ENCODE peak calls at places on chromosomes 16 and 17, in nine cellular contexts. Y is cardiac muscle cell, S is astrocyte of the spinal cord, D is AG04449, G is WERI-Rb-1, P is suprapubic skin, X is AG04450, K is tibial artery, F is transverse colon. N is an unnamed sample.

GRCh38 chr17:60640503-60640902 is 37.1 kb upstream of the BCAS3 start:
- DNase-seq in Y (peak; percentile 24), S (no peak), D (no peak), G (no peak), P (no peak), X (no peak), K (no peak), F (no peak), N (no peak)

GRCh38 chr16:85354623-85355514 is 242.6 kb upstream of the CIBAR2 start:
- DNase-seq in Y (peak; percentile 26), S (peak; percentile 92), D (peak; percentile 88), G (peak; percentile 93), P (no peak), X (peak; percentile 84), K (no peak), F (no peak), N (no peak)

GRCh38 chr16:58348986-58349385 is 43.3 kb upstream of the GINS3 start:
- DNase-seq in Y (no peak), S (no peak), D (no peak), G (peak; percentile 54), P (no peak), X (no peak), K (no peak), F (no peak), N (no peak)

GRCh38 chr16:81645303-81645702 is 133.8 kb upstream of the PLCG2 start:
- DNase-seq in Y (peak; percentile 83), S (peak; percentile 97), D (peak; percentile 79), G (no peak), P (no peak), X (peak; percentile 42), K (peak; percentile 29), F (peak; percentile 54), N (no peak)

GRCh38 chr16:64715624-64716023 is 406.2 kb downstream of the CDH11 start:
- DNase-seq in Y (no peak), S (no peak), D (no peak), G (no peak), P (no peak), X (no peak), K (no peak), F (no peak), N (no peak)

GRCh38 chr16:66267287-66268137 is 99.0 kb upstream of the CDH5 start:
- DNase-seq in Y (no peak), S (no peak), D (no peak), G (no peak), P (peak; percentile 75), X (no peak), K (no peak), F (no peak), N (no peak)

GRCh38 chr17:33291248-33292183 is 1.6 kb downstream of the ASIC2 start:
- DNase-seq in Y (peak; percentile 24), S (peak; percentile 24), D (no peak), G (peak; percentile 72), P (peak; percentile 80), X (no peak), K (no peak), F (peak; percentile 16), N (no peak)

GRCh38 chr17:44599298-44600175 is 42.3 kb downstream of the FZD2 start:
- DNase-seq in Y (peak; percentile 98), S (peak; percentile 98), D (peak; percentile 38), G (peak; percentile 84), P (no peak), X (peak; percentile 89), K (peak; percentile 80), F (peak; percentile 23), N (peak; percentile 60)

GRCh38 chr16:35174006-35174405 is 1714.6 kb downstream of the TP53TG3F start:
- DNase-seq in Y (no peak), S (no peak), D (no peak), G (no peak), P (no peak), X (no peak), K (no peak), F (no peak), N (no peak)

GRCh38 chr17:82598256-82599011 is 49.8 kb downstream of the WDR45B start:
- DNase-seq in Y (peak; percentile 31), S (peak; percentile 66), D (no peak), G (no peak), P (no peak), X (no peak), K (no peak), F (no peak), N (no peak)

GRCh38 chr17:4583796-4584124 is 569 bp upstream of the SMTNL2 start:
- DNase-seq in Y (peak; percentile 40), S (no peak), D (no peak), G (peak; percentile 88), P (no peak), X (no peak), K (no peak), F (no peak), N (no peak)

GRCh38 chr17:11996722-11997146 is 541 bp downstream of the ZNF18 start:
- DNase-seq in Y (peak; percentile 37), S (no peak), D (no peak), G (peak; percentile 46), P (peak; percentile 81), X (no peak), K (no peak), F (peak; percentile 55), N (no peak)

GRCh38 chr17:44928136-44928535 is 12.8 kb upstream of the GFAP start:
- DNase-seq in Y (no peak), S (no peak), D (no peak), G (no peak), P (no peak), X (no peak), K (no peak), F (peak; percentile 6), N (no peak)

GRCh38 chr17:77618173-77618572 is 340.3 kb upstream of the TNRC6C start:
- DNase-seq in Y (no peak), S (no peak), D (no peak), G (no peak), P (peak; percentile 59), X (no peak), K (no peak), F (no peak), N (no peak)

GRCh38 chr16:4519274-4520058 is 19.1 kb downstream of the CDIP1 start:
- DNase-seq in Y (no peak), S (no peak), D (no peak), G (peak; percentile 88), P (no peak), X (no peak), K (no peak), F (no peak), N (no peak)

GRCh38 chr16:87201052-87201451 is 116.1 kb downstream of the C16orf95 start:
- DNase-seq in Y (peak; percentile 99), S (peak; percentile 98), D (peak; percentile 93), G (no peak), P (no peak), X (peak; percentile 95), K (peak; percentile 80), F (peak; percentile 27), N (peak; percentile 14)

GRCh38 chr17:49051269-49051668 is 54.1 kb downstream of the IGF2BP1 start:
- DNase-seq in Y (no peak), S (no peak), D (no peak), G (peak; percentile 71), P (no peak), X (no peak), K (no peak), F (no peak), N (no peak)

DNA sequence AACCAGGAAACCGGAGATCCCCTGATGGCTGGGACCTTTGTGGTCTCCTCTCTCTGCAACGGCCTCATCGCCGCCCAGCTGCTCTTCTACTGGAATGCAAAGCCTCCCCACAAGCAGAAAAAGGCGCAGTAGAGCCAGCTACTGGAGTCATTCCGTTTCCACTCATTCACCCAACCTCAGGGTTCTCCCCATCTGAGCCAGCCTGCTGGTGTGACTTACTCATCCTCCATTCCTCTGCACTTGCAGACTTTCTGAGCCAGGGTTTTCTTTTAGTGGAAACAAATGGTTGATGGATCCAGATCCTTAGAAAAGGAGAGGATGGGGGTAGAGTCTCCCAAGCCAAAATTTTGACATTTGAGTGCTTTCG is 2.5 kb downstream of the SOX15 start:
- DNase-seq in Y (peak; percentile 76), S (peak; percentile 95), D (peak; percentile 86), G (no peak), P (no peak), X (peak; percentile 91), K (peak; percentile 37), F (no peak), N (no peak)
- TF ChIP-seq CTCF in Y (no peak), S (peak; percentile 20), D (peak; percentile 21), G (no peak), P (no peak), X (peak; percentile 26), K (no peak), F (no peak), N (no peak)

DNA sequence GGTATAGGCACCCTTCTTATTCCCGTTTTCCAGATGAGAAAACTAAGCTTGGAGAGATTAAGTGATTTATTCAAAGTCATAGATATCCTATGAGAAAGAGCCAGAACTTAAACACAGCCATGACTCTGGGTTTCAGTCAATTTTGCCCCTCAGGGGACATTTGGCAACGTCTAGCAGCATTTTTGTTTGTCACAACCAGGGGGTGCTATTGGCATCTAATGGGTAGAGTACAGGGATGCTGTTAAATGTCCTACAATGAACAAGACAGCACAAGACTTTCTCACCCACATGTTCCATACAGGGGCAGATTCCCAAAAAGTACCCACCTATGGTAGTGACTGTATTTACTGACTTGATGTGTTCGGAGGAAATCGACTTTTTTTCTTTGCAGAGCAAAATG is 4.8 kb upstream of the SHISA9 start:
- DNase-seq in Y (no peak), S (peak; percentile 8), D (no peak), G (peak; percentile 37), P (no peak), X (no peak), K (no peak), F (no peak), N (peak; percentile 26)
- TF ChIP-seq CTCF in Y (no peak), S (peak; percentile 47), D (peak; percentile 31), G (peak; percentile 69), P (no peak), X (no peak), K (peak; percentile 15), F (peak; percentile 50), N (no peak)

GRCh38 chr16:84156342-84156784 is 11.3 kb downstream of the DNAAF1 start:
- DNase-seq in Y (no peak), S (no peak), D (no peak), G (no peak), P (no peak), X (no peak), K (no peak), F (no peak), N (peak; percentile 39)
- TF ChIP-seq CTCF in Y (peak; percentile 9), S (peak; percentile 4), D (no peak), G (no peak), P (no peak), X (peak; percentile 35), K (no peak), F (no peak), N (no peak)

DNA sequence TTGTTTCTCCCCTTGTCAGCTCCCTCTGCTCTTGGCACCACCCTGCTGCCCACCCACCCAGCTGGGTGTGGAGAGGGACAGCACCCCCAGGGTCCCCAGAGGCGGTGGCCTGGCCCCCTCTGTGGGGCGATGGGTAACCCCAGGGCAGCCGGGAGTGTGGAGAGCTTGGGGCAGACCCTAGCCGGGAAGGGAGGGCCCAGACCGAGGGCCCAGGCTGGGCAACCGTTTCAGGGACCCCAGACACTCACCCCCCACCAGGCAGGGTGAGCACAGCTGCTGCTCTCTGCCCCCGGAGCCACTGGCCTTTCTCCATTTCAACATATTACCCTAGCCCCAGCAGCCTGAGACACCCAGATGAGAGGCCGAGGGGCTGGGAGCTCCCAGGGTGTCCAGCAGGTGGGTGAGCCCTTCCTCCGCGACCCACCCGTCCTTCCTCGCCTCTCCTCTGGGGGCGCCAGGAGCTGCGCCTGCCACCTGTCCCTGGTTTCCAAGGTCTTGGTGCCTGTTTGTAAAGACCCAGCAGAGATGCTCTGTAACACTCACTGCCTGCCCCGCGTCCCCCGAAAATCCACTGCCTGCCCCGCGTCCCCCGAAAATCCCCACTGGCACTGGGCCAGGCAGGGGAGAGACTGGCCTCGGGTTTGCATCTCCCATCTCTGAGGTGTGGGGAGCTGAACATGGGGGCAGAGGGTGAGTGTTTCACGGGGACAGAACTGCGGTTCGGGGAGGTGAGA is 45.4 kb downstream of the BAHCC1 start:
- DNase-seq in Y (no peak), S (no peak), D (no peak), G (peak; percentile 90), P (no peak), X (no peak), K (no peak), F (no peak), N (peak; percentile 76)
- TF ChIP-seq CTCF in Y (peak; percentile 52), S (peak; percentile 58), D (peak; percentile 67), G (peak; percentile 98), P (no peak), X (peak; percentile 55), K (no peak), F (no peak), N (peak; percentile 85)